ENCODE peak calls at places on chromosomes 13 and 19, in six cellular contexts. W, F, I, N, J and P are unnamed samples.

GRCh38 chr19:33772102-33772857 is 24.4 kb upstream of the KCTD15 start:
- DNase-seq in N (no peak), F (no peak), J (no peak), I (no peak), W (no peak), P (no peak)

GRCh38 chr13:39273953-39274352 is 235.7 kb downstream of the NHLRC3 start:
- DNase-seq in I (no peak), F (peak; percentile 62), N (no peak), J (no peak), W (no peak), P (no peak)

GRCh38 chr19:47310819-47311218 is 1.2 kb downstream of the C5AR1 start:
- DNase-seq in J (no peak), N (peak; percentile 21), I (no peak), W (peak; percentile 42), F (no peak), P (no peak)

GRCh38 chr13:25192936-25193335 is 20.8 kb upstream of the AMER2 start:
- DNase-seq in N (no peak), I (no peak), F (no peak), W (no peak), J (no peak), P (no peak)

GRCh38 chr13:92390217-92390616 is 836.4 kb upstream of the GPC6 start:
- DNase-seq in J (no peak), N (no peak), W (no peak), F (peak; percentile 3), I (no peak), P (no peak)

GRCh38 chr19:3057275-3057714 is 5.0 kb downstream of the TLE5 start:
- DNase-seq in F (no peak), J (no peak), W (peak; percentile 91), N (no peak), I (peak; percentile 87), P (no peak)

GRCh38 chr13:28707629-28708427 is 10.9 kb downstream of the SLC46A3 start:
- DNase-seq in I (no peak), J (peak; percentile 63), W (no peak), F (no peak), N (peak; percentile 92), P (peak; percentile 84)

GRCh38 chr19:3338541-3339181 is 27.7 kb upstream of the NFIC start:
- DNase-seq in N (no peak), F (peak; percentile 86), J (no peak), I (no peak), W (peak; percentile 47), P (no peak)

GRCh38 chr19:29866011-29866410 is 54.2 kb downstream of the CCNE1 start:
- DNase-seq in W (no peak), F (no peak), N (no peak), J (no peak), I (no peak), P (no peak)

GRCh38 chr19:1097810-1098176 is 2.6 kb upstream of the POLR2E start:
- DNase-seq in W (peak; percentile 11), F (no peak), N (no peak), I (no peak), J (no peak), P (no peak)

GRCh38 chr13:95987841-95988240 is 65.4 kb downstream of the UGGT2 start:
- DNase-seq in F (no peak), I (no peak), J (no peak), W (no peak), N (no peak), P (no peak)

GRCh38 chr13:58889474-58889873 is 1257.9 kb downstream of the PCDH17 start:
- DNase-seq in F (no peak), W (no peak), I (no peak), J (no peak), N (no peak), P (no peak)

GRCh38 chr13:31733066-31733465 is 6.3 kb upstream of the RXFP2 start:
- DNase-seq in W (no peak), I (no peak), N (peak; percentile 40), F (no peak), J (peak; percentile 53), P (no peak)

GRCh38 chr19:32091196-32091595 is 254.2 kb upstream of the ZNF507 start:
- DNase-seq in W (no peak), N (no peak), J (no peak), F (no peak), I (no peak), P (no peak)

GRCh38 chr19:45863840-45864628 is at the start of gene FOXA3:
- DNase-seq in J (no peak), W (peak; percentile 43), F (peak; percentile 74), I (no peak), N (peak; percentile 17), P (no peak)

GRCh38 chr13:84455143-84455905 is 573.0 kb upstream of the SLITRK1 start:
- DNase-seq in W (no peak), I (no peak), N (no peak), J (no peak), F (no peak), P (no peak)

GRCh38 chr19:46925548-46925950 is 64.8 kb downstream of the ARHGAP35 start:
- DNase-seq in I (no peak), W (no peak), F (peak; percentile 56), N (no peak), J (no peak), P (no peak)

GRCh38 chr13:58960909-58961308 is 1202.8 kb downstream of the DIAPH3 start:
- DNase-seq in I (no peak), J (no peak), F (no peak), W (no peak), N (peak; percentile 2), P (no peak)

GRCh38 chr13:98947925-98948324 is 29.9 kb downstream of the DOCK9 start:
- DNase-seq in J (no peak), I (no peak), N (no peak), W (no peak), F (no peak), P (no peak)

GRCh38 chr19:34806976-34807860 is 34.2 kb upstream of the ZNF599 start:
- DNase-seq in N (no peak), F (no peak), I (no peak), W (no peak), J (no peak), P (no peak)

GRCh38 chr13:60754211-60754610 is 357.2 kb downstream of the TDRD3 start:
- DNase-seq in W (peak; percentile 4), F (no peak), I (no peak), N (no peak), J (no peak), P (no peak)

GRCh38 chr13:33497146-33497845 is 211.7 kb upstream of the STARD13 start:
- DNase-seq in I (no peak), F (no peak), N (peak; percentile 79), J (no peak), W (no peak), P (no peak)

GRCh38 chr19:657611-658010 is 5.4 kb downstream of the RNF126 start:
- DNase-seq in I (no peak), N (no peak), J (no peak), W (peak; percentile 11), F (no peak), P (no peak)

GRCh38 chr19:52307275-52307674 is 10.3 kb downstream of the ZNF480 start:
- DNase-seq in N (peak; percentile 19), I (no peak), J (peak; percentile 3), W (no peak), F (peak; percentile 21), P (no peak)

GRCh38 chr13:80029170-80029569 is 311.8 kb downstream of the SPRY2 start:
- DNase-seq in W (peak; percentile 9), J (no peak), F (peak; percentile 16), I (no peak), N (no peak), P (no peak)

GRCh38 chr13:26474286-26474685 is 83.2 kb upstream of the WASF3 start:
- DNase-seq in N (no peak), F (no peak), I (no peak), J (no peak), W (no peak), P (no peak)

GRCh38 chr13:52846567-52847321 is 1.7 kb downstream of the PCDH8 start:
- DNase-seq in N (peak; percentile 2), J (no peak), F (peak; percentile 72), I (no peak), W (peak; percentile 62), P (no peak)

GRCh38 chr13:44307255-44307654 is 66.4 kb upstream of the SERP2 start:
- DNase-seq in F (no peak), I (no peak), J (no peak), N (peak; percentile 38), W (no peak), P (no peak)

GRCh38 chr13:25171517-25172302 is at the start of gene AMER2:
- DNase-seq in F (no peak), N (no peak), W (peak; percentile 22), J (no peak), I (no peak), P (no peak)

GRCh38 chr19:45676851-45677263 is 8.8 kb downstream of the GIPR start:
- DNase-seq in I (no peak), F (peak; percentile 50), W (no peak), N (no peak), J (no peak), P (no peak)

GRCh38 chr19:1138121-1138520 is 34.3 kb downstream of the GPX4 start:
- DNase-seq in W (no peak), I (no peak), N (no peak), J (no peak), F (no peak), P (no peak)

GRCh38 chr13:109100705-109101104 is 471.3 kb downstream of the MYO16 start:
- DNase-seq in I (no peak), W (no peak), J (no peak), N (no peak), F (no peak), P (no peak)
- H3K4me3 ChIP-seq in I (no peak overlapping the region), W (no peak overlapping the region), J (no peak overlapping the region), N (no peak overlapping the region), F (no peak overlapping the region), P (no peak overlapping the region)

GRCh38 chr13:73401769-73402168 is 343.0 kb downstream of the KLF5 start:
- DNase-seq in J (no peak), W (no peak), F (no peak), N (no peak), I (no peak), P (no peak)
- TF ChIP-seq CTCF in J (no peak), W (no peak), F (no peak), N (no peak), I (no peak), P (no peak)

GRCh38 chr19:42271045-42271419 is 2.0 kb downstream of the CIC start:
- DNase-seq in W (no peak), F (no peak), J (no peak), I (no peak), N (no peak), P (no peak)

GRCh38 chr19:42271861-42272534 is 2.9 kb downstream of the CIC start:
- DNase-seq in I (no peak), W (no peak), F (no peak), J (no peak), N (no peak), P (no peak)

GRCh38 chr19:42269518-42270345 is 680 bp downstream of the CIC start:
- DNase-seq in J (no peak), I (peak; percentile 46), F (peak; percentile 47), W (no peak), N (no peak), P (no peak)

GRCh38 chr19:42268704-42269517 is at the start of gene CIC:
- DNase-seq in W (peak; percentile 99), N (peak; percentile 100), J (peak; percentile 100), F (peak; percentile 99), I (peak; percentile 100), P (peak; percentile 100)

GRCh38 chr19:42270346-42271044 is 1.4 kb downstream of the CIC start:
- DNase-seq in W (no peak), N (no peak), J (peak; percentile 70), F (peak; percentile 62), I (peak; percentile 53), P (no peak)
- H3K4me3 ChIP-seq in W (peak overlapping the region; percentile 66), N (peak overlapping the region; percentile 71), J (peak overlapping the region; percentile 72), F (no peak overlapping the region), I (peak overlapping the region; percentile 75), P (peak overlapping the region; percentile 80)

GRCh38 chr19:5137571-5138124 is 168.7 kb downstream of the KDM4B start:
- DNase-seq in J (no peak), W (no peak), F (no peak), I (no peak), N (no peak), P (no peak)
- TF ChIP-seq CTCF in J (peak; percentile 54), W (no peak), F (no peak), I (no peak), N (no peak), P (peak; percentile 30)